ENCODE peak calls at places on chromosomes 3 and 15, in five cellular contexts. One of them, this sample, is unnamed.

GRCh38 chr3:141386080-141386594 is 17.8 kb downstream of the ZBTB38 start:
- DNase-seq in uterus: no peak
- DNase-seq in cardiac fibroblast: no peak
- DNase-seq in heart left ventricle: no peak
- DNase-seq in neuronal stem cell: no peak
- DNase-seq in this sample: no peak

GRCh38 chr3:15440891-15441290 is 13.5 kb downstream of the EAF1 start:
- DNase-seq in neuronal stem cell: no peak
- DNase-seq in uterus: no peak
- DNase-seq in heart left ventricle: no peak
- DNase-seq in cardiac fibroblast: peak; percentile 89
- DNase-seq in this sample: peak; percentile 85

GRCh38 chr15:63480441-63480821 is 24.0 kb upstream of the USP3 start:
- DNase-seq in uterus: no peak
- DNase-seq in cardiac fibroblast: no peak
- DNase-seq in neuronal stem cell: no peak
- DNase-seq in heart left ventricle: no peak
- DNase-seq in this sample: no peak

GRCh38 chr3:112776000-112776399 is 70.7 kb downstream of the CD200R1L start:
- DNase-seq in neuronal stem cell: no peak
- DNase-seq in uterus: no peak
- DNase-seq in cardiac fibroblast: peak; percentile 84
- DNase-seq in heart left ventricle: no peak
- DNase-seq in this sample: peak; percentile 51

GRCh38 chr15:27017168-27017809 is 46.3 kb downstream of the GABRG3 start:
- DNase-seq in uterus: no peak
- DNase-seq in neuronal stem cell: peak; percentile 69
- DNase-seq in cardiac fibroblast: peak; percentile 37
- DNase-seq in heart left ventricle: no peak
- DNase-seq in this sample: peak; percentile 45

GRCh38 chr3:9681723-9682081 is 21.9 kb upstream of the CPNE9 start:
- DNase-seq in cardiac fibroblast: no peak
- DNase-seq in heart left ventricle: no peak
- DNase-seq in neuronal stem cell: no peak
- DNase-seq in uterus: no peak
- DNase-seq in this sample: no peak

GRCh38 chr3:177419904-177420601 is 222.8 kb upstream of the TBL1XR1 start:
- DNase-seq in heart left ventricle: no peak
- DNase-seq in uterus: no peak
- DNase-seq in cardiac fibroblast: no peak
- DNase-seq in neuronal stem cell: no peak
- DNase-seq in this sample: no peak

GRCh38 chr3:196969660-196970546 is 1.3 kb upstream of the PIGZ start:
- DNase-seq in cardiac fibroblast: peak; percentile 43
- DNase-seq in uterus: no peak
- DNase-seq in neuronal stem cell: peak; percentile 63
- DNase-seq in heart left ventricle: peak; percentile 63
- DNase-seq in this sample: peak; percentile 30

GRCh38 chr3:2645001-2645400 is 465.2 kb downstream of the IL5RA start:
- DNase-seq in cardiac fibroblast: no peak
- DNase-seq in heart left ventricle: no peak
- DNase-seq in neuronal stem cell: no peak
- DNase-seq in uterus: no peak
- DNase-seq in this sample: no peak

GRCh38 chr3:42451116-42451515 is 40.7 kb upstream of the LYZL4 start:
- DNase-seq in cardiac fibroblast: no peak
- DNase-seq in neuronal stem cell: no peak
- DNase-seq in heart left ventricle: no peak
- DNase-seq in uterus: no peak
- DNase-seq in this sample: peak; percentile 23

GRCh38 chr3:159170436-159171003 is 368.7 kb downstream of the MFSD1 start:
- DNase-seq in cardiac fibroblast: peak; percentile 66
- DNase-seq in heart left ventricle: no peak
- DNase-seq in uterus: no peak
- DNase-seq in neuronal stem cell: no peak
- DNase-seq in this sample: peak; percentile 55

GRCh38 chr15:69735126-69735525 is 282.5 kb downstream of the RPLP1 start:
- DNase-seq in heart left ventricle: no peak
- DNase-seq in cardiac fibroblast: peak; percentile 27
- DNase-seq in uterus: no peak
- DNase-seq in neuronal stem cell: peak; percentile 29
- DNase-seq in this sample: peak; percentile 43

GRCh38 chr3:42745291-42745745 is 27.7 kb downstream of the CCDC13 start:
- DNase-seq in heart left ventricle: no peak
- DNase-seq in neuronal stem cell: no peak
- DNase-seq in uterus: no peak
- DNase-seq in cardiac fibroblast: no peak
- DNase-seq in this sample: no peak

GRCh38 chr3:130850044-130850797 is 43.7 kb upstream of the ATP2C1 start:
- DNase-seq in uterus: no peak
- DNase-seq in heart left ventricle: peak; percentile 39
- DNase-seq in cardiac fibroblast: peak; percentile 89
- DNase-seq in neuronal stem cell: no peak
- DNase-seq in this sample: peak; percentile 98

GRCh38 chr3:130846181-130846580 is 47.7 kb upstream of the ATP2C1 start:
- DNase-seq in cardiac fibroblast: no peak
- DNase-seq in uterus: no peak
- DNase-seq in heart left ventricle: no peak
- DNase-seq in neuronal stem cell: no peak
- DNase-seq in this sample: no peak

GRCh38 chr3:130844462-130844861 is 49.4 kb upstream of the ATP2C1 start:
- DNase-seq in cardiac fibroblast: no peak
- DNase-seq in neuronal stem cell: no peak
- DNase-seq in uterus: no peak
- DNase-seq in heart left ventricle: no peak
- DNase-seq in this sample: no peak

GRCh38 chr3:130850846-130851245 is 43.0 kb upstream of the ATP2C1 start:
- DNase-seq in cardiac fibroblast: peak; percentile 30
- DNase-seq in uterus: no peak
- DNase-seq in neuronal stem cell: no peak
- DNase-seq in heart left ventricle: no peak
- DNase-seq in this sample: peak; percentile 16

GRCh38 chr3:130849111-130849552 is 44.8 kb upstream of the ATP2C1 start:
- DNase-seq in cardiac fibroblast: no peak
- DNase-seq in neuronal stem cell: no peak
- DNase-seq in heart left ventricle: peak; percentile 29
- DNase-seq in uterus: no peak
- DNase-seq in this sample: no peak
- H3K4me3 ChIP-seq in cardiac fibroblast: no peak overlapping the region
- H3K4me3 ChIP-seq in neuronal stem cell: no peak overlapping the region
- H3K4me3 ChIP-seq in heart left ventricle: no peak overlapping the region
- H3K4me3 ChIP-seq in uterus: no peak overlapping the region
- H3K4me3 ChIP-seq in this sample: no peak overlapping the region

GRCh38 chr15:38266247-38266996 is 13.8 kb downstream of the SPRED1 start:
- DNase-seq in heart left ventricle: no peak
- DNase-seq in uterus: no peak
- DNase-seq in cardiac fibroblast: peak; percentile 59
- DNase-seq in neuronal stem cell: no peak
- DNase-seq in this sample: peak; percentile 74
- H3K4me3 ChIP-seq in heart left ventricle: no peak overlapping the region
- H3K4me3 ChIP-seq in uterus: no peak overlapping the region
- H3K4me3 ChIP-seq in cardiac fibroblast: peak overlapping the region; percentile 7
- H3K4me3 ChIP-seq in neuronal stem cell: no peak overlapping the region
- H3K4me3 ChIP-seq in this sample: peak overlapping the region; percentile 32

GRCh38 chr3:17749705-17750293 is 7.4 kb upstream of the TBC1D5 start:
- DNase-seq in uterus: no peak
- DNase-seq in heart left ventricle: no peak
- DNase-seq in cardiac fibroblast: no peak
- DNase-seq in neuronal stem cell: no peak
- DNase-seq in this sample: peak; percentile 17

GRCh38 chr3:17752441-17752840 is 10.0 kb upstream of the TBC1D5 start:
- DNase-seq in neuronal stem cell: no peak
- DNase-seq in uterus: no peak
- DNase-seq in heart left ventricle: no peak
- DNase-seq in cardiac fibroblast: no peak
- DNase-seq in this sample: peak; percentile 67

GRCh38 chr3:17747890-17748247 is 5.4 kb upstream of the TBC1D5 start:
- DNase-seq in uterus: no peak
- DNase-seq in neuronal stem cell: no peak
- DNase-seq in cardiac fibroblast: no peak
- DNase-seq in heart left ventricle: no peak
- DNase-seq in this sample: no peak

GRCh38 chr3:17747184-17747889 is 4.9 kb upstream of the TBC1D5 start:
- DNase-seq in uterus: no peak
- DNase-seq in heart left ventricle: no peak
- DNase-seq in cardiac fibroblast: no peak
- DNase-seq in neuronal stem cell: no peak
- DNase-seq in this sample: no peak

GRCh38 chr3:17749281-17749680 is 6.8 kb upstream of the TBC1D5 start:
- DNase-seq in cardiac fibroblast: no peak
- DNase-seq in uterus: no peak
- DNase-seq in heart left ventricle: no peak
- DNase-seq in neuronal stem cell: no peak
- DNase-seq in this sample: no peak
- H3K4me3 ChIP-seq in cardiac fibroblast: no peak overlapping the region
- H3K4me3 ChIP-seq in uterus: no peak overlapping the region
- H3K4me3 ChIP-seq in heart left ventricle: no peak overlapping the region
- H3K4me3 ChIP-seq in neuronal stem cell: no peak overlapping the region
- H3K4me3 ChIP-seq in this sample: no peak overlapping the region

DNA sequence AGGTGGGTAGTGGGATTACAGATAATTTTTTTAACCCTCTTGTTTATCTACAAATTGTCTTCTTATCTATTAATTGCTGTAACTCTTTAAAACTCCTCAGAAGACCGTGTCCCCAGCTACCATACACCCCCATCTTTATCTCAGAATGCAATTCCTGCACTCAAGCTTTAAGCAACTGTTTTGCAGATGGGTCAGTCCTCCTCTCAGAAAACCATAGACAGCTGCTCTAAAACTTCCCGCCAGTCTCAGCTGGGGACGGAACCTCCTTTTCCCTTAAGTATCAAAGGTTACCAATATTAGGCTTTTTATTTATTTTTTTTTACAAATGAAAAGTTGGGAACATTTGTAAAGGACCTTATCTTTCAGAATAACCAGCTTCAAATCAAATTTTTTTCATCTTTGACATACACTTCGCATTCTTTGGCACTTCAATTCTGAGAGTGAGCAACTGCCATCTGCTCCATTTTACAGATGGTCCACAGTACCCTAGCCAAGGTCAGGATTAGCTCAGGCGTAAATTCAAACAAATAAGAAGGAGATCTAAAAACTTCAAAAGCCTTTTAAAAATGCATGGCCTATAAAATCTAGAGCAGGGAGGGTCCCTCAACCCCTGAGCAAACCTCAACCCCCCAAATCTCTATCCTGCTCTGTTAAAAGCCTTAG is 1.2 kb downstream of the GATM start:
- DNase-seq in uterus: no peak
- DNase-seq in neuronal stem cell: no peak
- DNase-seq in heart left ventricle: no peak
- DNase-seq in cardiac fibroblast: no peak
- DNase-seq in this sample: no peak
- H3K4me3 ChIP-seq in uterus: peak overlapping the region; percentile 56
- H3K4me3 ChIP-seq in neuronal stem cell: peak overlapping the region; percentile 50
- H3K4me3 ChIP-seq in heart left ventricle: peak overlapping the region; percentile 70
- H3K4me3 ChIP-seq in cardiac fibroblast: no peak overlapping the region
- H3K4me3 ChIP-seq in this sample: no peak overlapping the region

GRCh38 chr3:29639621-29640290 is 358.9 kb downstream of the RBMS3 start:
- DNase-seq in cardiac fibroblast: peak; percentile 36
- DNase-seq in neuronal stem cell: no peak
- DNase-seq in heart left ventricle: no peak
- DNase-seq in uterus: no peak
- DNase-seq in this sample: peak; percentile 50

GRCh38 chr3:29643034-29643425 is 362.2 kb downstream of the RBMS3 start:
- DNase-seq in uterus: no peak
- DNase-seq in heart left ventricle: no peak
- DNase-seq in cardiac fibroblast: no peak
- DNase-seq in neuronal stem cell: no peak
- DNase-seq in this sample: no peak

GRCh38 chr3:29644261-29644660 is 363.4 kb downstream of the RBMS3 start:
- DNase-seq in cardiac fibroblast: peak; percentile 31
- DNase-seq in heart left ventricle: no peak
- DNase-seq in neuronal stem cell: no peak
- DNase-seq in uterus: no peak
- DNase-seq in this sample: peak; percentile 71

GRCh38 chr3:29644956-29645661 is 364.2 kb downstream of the RBMS3 start:
- DNase-seq in cardiac fibroblast: peak; percentile 28
- DNase-seq in neuronal stem cell: no peak
- DNase-seq in uterus: no peak
- DNase-seq in heart left ventricle: no peak
- DNase-seq in this sample: peak; percentile 42

GRCh38 chr3:29642393-29643033 is 361.6 kb downstream of the RBMS3 start:
- DNase-seq in heart left ventricle: peak; percentile 26
- DNase-seq in uterus: peak; percentile 23
- DNase-seq in cardiac fibroblast: peak; percentile 80
- DNase-seq in neuronal stem cell: no peak
- DNase-seq in this sample: peak; percentile 73
- H3K4me3 ChIP-seq in heart left ventricle: no peak overlapping the region
- H3K4me3 ChIP-seq in uterus: no peak overlapping the region
- H3K4me3 ChIP-seq in cardiac fibroblast: no peak overlapping the region
- H3K4me3 ChIP-seq in neuronal stem cell: no peak overlapping the region
- H3K4me3 ChIP-seq in this sample: no peak overlapping the region

This sample was measured in fibroblast of the aortic adventitia.